ENCODE peak calls at places on chromosomes 16 and 17, in five cellular contexts. N is transverse colon, U is psoas muscle, D is A549, Q is thyroid gland. Y is an unnamed sample.
A peak's percentile ranks its signal among the peaks of the same experiment; 100 is the strongest.

GRCh38 chr17:15886804-15887203 is 58.1 kb upstream of the ADORA2B start:
- DNase-seq in Q (no peak), U (no peak), N (no peak), D (no peak), Y (no peak)

GRCh38 chr17:66548158-66548557 is 245.7 kb downstream of the PRKCA start:
- DNase-seq in N (no peak), U (no peak), D (no peak), Q (no peak), Y (no peak)

GRCh38 chr16:79110242-79110641 is 490.3 kb downstream of the MAF start:
- DNase-seq in N (no peak), Q (no peak), U (no peak), D (no peak), Y (no peak)

GRCh38 chr17:40309031-40309937 is at the start of gene RARA:
- DNase-seq in D (peak; percentile 77), N (peak; percentile 74), U (peak; percentile 68), Q (peak; percentile 60), Y (no peak)

GRCh38 chr16:73027655-73028220 is 20.2 kb downstream of the ZFHX3 start:
- DNase-seq in U (no peak), Q (no peak), D (no peak), N (no peak), Y (no peak)

GRCh38 chr17:64081802-64082799 is 47.8 kb downstream of the ERN1 start:
- DNase-seq in U (no peak), Q (peak; percentile 28), D (peak; percentile 79), N (peak; percentile 34), Y (peak; percentile 85)

GRCh38 chr16:735982-736453 is 4.8 kb downstream of the CIAO3 start:
- DNase-seq in U (no peak), N (no peak), D (no peak), Q (no peak), Y (no peak)

GRCh38 chr17:48818361-48818841 is 1.4 kb upstream of the TTLL6 start:
- DNase-seq in N (no peak), U (no peak), Q (no peak), D (no peak), Y (no peak)

GRCh38 chr16:19085679-19086200 is 18.3 kb downstream of the COQ7 start:
- DNase-seq in N (peak; percentile 64), Q (no peak), D (no peak), U (no peak), Y (no peak)

GRCh38 chr16:66536525-66536924 is 13.4 kb downstream of the TK2 start:
- DNase-seq in U (no peak), D (no peak), N (no peak), Q (no peak), Y (no peak)

GRCh38 chr17:45780921-45781320 is 3.2 kb upstream of the CRHR1 start:
- DNase-seq in N (no peak), Q (no peak), D (no peak), U (no peak), Y (no peak)

GRCh38 chr16:59573528-59574271 is 839.6 kb upstream of the GOT2 start:
- DNase-seq in D (peak; percentile 35), U (no peak), Q (no peak), N (no peak), Y (no peak)

DNA sequence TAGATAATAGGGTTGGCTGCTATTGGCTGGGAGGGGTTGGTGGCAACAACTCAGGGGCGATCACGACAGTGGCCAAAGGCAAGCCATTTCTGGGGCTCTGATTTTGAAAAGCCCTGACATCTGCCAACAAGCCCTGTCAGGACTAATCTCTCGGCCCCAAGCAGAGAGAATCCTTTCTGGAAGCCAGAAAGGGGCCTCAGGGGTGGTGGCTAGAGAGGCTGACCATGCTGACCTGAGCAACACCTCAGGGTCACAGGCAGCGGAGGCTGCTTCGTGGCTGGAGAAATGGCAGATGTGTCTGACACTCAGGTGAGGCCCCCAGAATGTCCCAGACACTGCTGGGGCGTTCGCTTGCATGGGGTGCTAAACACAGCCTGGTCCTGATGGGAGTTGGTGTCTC is 35.0 kb upstream of the ZFP90 start:
- DNase-seq in Q (no peak), D (no peak), N (no peak), U (no peak), Y (no peak)
- H3K27ac ChIP-seq in Q (no peak overlapping the region), D (no peak overlapping the region), N (no peak overlapping the region), U (no peak overlapping the region), Y (no peak overlapping the region)

GRCh38 chr16:86911311-86911999 is 333.1 kb downstream of the FOXL1 start:
- DNase-seq in Q (no peak), D (no peak), U (no peak), N (no peak), Y (no peak)

GRCh38 chr16:86913886-86914285 is 335.5 kb downstream of the FOXL1 start:
- DNase-seq in Q (no peak), U (no peak), N (no peak), D (no peak), Y (no peak)

GRCh38 chr16:86910821-86911220 is 332.5 kb downstream of the FOXL1 start:
- DNase-seq in N (no peak), D (no peak), Q (no peak), U (no peak), Y (no peak)

GRCh38 chr16:86909359-86910145 is 331.2 kb downstream of the FOXL1 start:
- DNase-seq in Q (no peak), N (no peak), U (no peak), D (no peak), Y (no peak)

DNA sequence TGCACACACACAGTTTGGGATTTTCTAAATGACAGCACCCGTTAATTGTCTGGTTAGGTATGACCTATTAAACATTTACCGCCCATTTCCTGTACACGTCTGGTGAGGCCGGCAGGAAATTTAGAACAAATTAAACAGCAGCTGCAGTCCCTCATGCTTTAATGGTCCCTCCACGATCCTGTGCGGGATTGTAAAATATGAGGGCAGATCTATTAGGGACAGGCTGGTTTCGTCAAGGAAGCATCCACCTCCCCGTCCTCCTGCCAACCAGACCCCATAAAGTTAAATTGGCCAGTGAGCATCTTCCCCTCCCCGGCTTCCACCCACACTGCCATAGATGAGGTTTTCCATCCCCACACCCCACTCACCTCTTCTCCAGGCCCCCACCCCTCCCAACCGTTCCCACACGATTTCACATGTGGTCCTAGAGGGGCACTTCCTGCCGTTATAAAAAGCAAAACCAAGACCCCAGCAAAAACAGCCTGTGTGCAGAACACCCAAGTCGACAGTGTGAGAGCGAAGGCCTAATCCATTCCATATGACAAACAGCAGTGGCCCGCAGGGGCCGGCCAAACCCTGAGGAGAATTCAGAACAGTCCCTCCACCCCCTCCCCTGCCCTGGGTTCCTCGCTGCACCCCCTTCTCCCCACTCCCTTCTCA is 331.9 kb downstream of the FOXL1 start:
- DNase-seq in D (no peak), N (no peak), Q (no peak), U (no peak), Y (no peak)
- H3K27ac ChIP-seq in D (no peak overlapping the region), N (no peak overlapping the region), Q (no peak overlapping the region), U (no peak overlapping the region), Y (no peak overlapping the region)

GRCh38 chr17:69282002-69282401 is 44.9 kb downstream of the ABCA5 start:
- DNase-seq in D (no peak), U (no peak), Q (no peak), N (no peak), Y (no peak)
- H3K27ac ChIP-seq in D (no peak overlapping the region), U (no peak overlapping the region), Q (no peak overlapping the region), N (no peak overlapping the region), Y (no peak overlapping the region)

GRCh38 chr16:16150878-16151152 is 72.5 kb downstream of the ABCC6 start:
- DNase-seq in U (no peak), D (no peak), N (no peak), Q (no peak), Y (no peak)

GRCh38 chr16:16148755-16149154 is 74.5 kb downstream of the ABCC6 start:
- DNase-seq in N (no peak), U (no peak), Q (peak; percentile 88), D (no peak), Y (no peak)

GRCh38 chr16:16150117-16150877 is 73.0 kb downstream of the ABCC6 start:
- DNase-seq in D (no peak), Q (peak; percentile 97), U (peak; percentile 70), N (peak; percentile 48), Y (no peak)

GRCh38 chr16:16151315-16151714 is 72.0 kb downstream of the ABCC6 start:
- DNase-seq in D (no peak), N (no peak), U (no peak), Q (no peak), Y (no peak)

DNA sequence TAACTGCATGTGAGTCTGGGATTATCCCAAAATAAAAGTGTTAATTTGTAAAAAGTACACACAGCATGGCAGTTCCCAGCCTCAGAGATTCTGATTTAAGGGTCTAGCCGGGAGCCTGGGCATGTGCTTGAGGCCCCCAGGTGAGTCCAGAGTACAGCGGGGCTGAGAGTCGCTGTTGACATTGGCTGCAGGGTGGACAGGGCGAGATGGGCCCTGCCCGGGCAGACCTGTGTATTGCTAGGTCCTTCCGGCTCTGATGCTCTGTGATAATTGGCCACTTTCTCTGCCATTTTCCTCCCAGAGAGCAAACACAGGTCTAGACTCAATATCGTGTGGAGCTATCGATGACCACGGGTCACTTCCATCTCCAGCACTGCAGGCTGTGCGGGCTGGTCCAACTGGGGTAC is 73.6 kb downstream of the ABCC6 start:
- DNase-seq in D (no peak), Q (no peak), U (no peak), N (no peak), Y (no peak)
- H3K27ac ChIP-seq in D (no peak overlapping the region), Q (peak overlapping the region; percentile 85), U (peak overlapping the region; percentile 27), N (peak overlapping the region; percentile 79), Y (no peak overlapping the region)

GRCh38 chr16:2025878-2026460 is 733 bp upstream of the NHERF2 start:
- DNase-seq in N (no peak), Q (no peak), U (no peak), D (no peak), Y (no peak)

GRCh38 chr16:2025251-2025650 is 1.5 kb upstream of the NHERF2 start:
- DNase-seq in D (no peak), U (no peak), Q (no peak), N (no peak), Y (no peak)

GRCh38 chr16:2028146-2028545 is 1.4 kb downstream of the NHERF2 start:
- DNase-seq in U (no peak), D (no peak), N (no peak), Q (no peak), Y (no peak)

GRCh38 chr16:2027024-2028010 is 615 bp downstream of the NHERF2 start:
- DNase-seq in Q (peak; percentile 34), U (no peak), D (no peak), N (no peak), Y (no peak)

GRCh38 chr16:2026461-2027023 is at the start of gene NHERF2:
- DNase-seq in U (peak; percentile 66), D (no peak), Q (peak; percentile 46), N (peak; percentile 57), Y (no peak)
- H3K27ac ChIP-seq in U (peak within 1 kb of the TSS; percentile 70), D (peak within 1 kb of the TSS; percentile 81), Q (no peak within 1 kb of the TSS), N (peak within 1 kb of the TSS; percentile 81), Y (no peak within 1 kb of the TSS)

GRCh38 chr17:12867726-12868125 is 78.4 kb downstream of the ARHGAP44 start:
- DNase-seq in N (no peak), U (no peak), Q (no peak), D (no peak), Y (no peak)

GRCh38 chr17:12865769-12866168 is 76.5 kb downstream of the ARHGAP44 start:
- DNase-seq in D (no peak), U (no peak), N (no peak), Q (no peak), Y (no peak)

DNA sequence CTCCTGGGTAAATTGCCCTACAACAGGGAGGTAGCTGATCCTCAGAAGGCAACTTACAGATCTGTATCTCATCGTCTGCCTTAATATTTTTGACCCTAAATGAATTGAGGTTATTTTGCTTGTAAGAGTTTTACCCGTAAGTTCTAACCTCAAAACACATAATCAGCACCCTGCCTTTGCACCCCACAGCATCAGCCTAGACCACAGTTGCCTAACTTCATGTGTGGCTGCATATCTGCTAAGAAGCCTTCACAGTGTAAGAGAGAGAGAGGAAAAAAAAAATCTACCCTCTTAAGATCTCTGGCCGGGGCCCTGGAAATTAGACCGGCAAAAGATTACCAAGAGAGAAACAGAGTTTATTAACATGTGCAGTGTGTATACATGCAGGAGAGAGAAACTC is 76.9 kb downstream of the ARHGAP44 start:
- DNase-seq in N (no peak), U (no peak), D (no peak), Q (no peak), Y (no peak)
- H3K27ac ChIP-seq in N (no peak overlapping the region), U (no peak overlapping the region), D (no peak overlapping the region), Q (no peak overlapping the region), Y (no peak overlapping the region)

Y was measured in trophoblast cell.